ENCODE peak calls at places on chromosomes 2 and 18, in seven cellular contexts. L, D, Y, M, C, F and V are unnamed samples.

GRCh38 chr2:110732422-110733413 is at the start of gene ACOXL:
- DNase-seq in L (no peak), D (no peak), Y (peak), M (no peak), C (no peak), F (peak), V (no peak)

GRCh38 chr2:200786826-200787225 is 24.9 kb upstream of the BZW1 start:
- DNase-seq in L (no peak), D (no peak), Y (no peak), M (peak), C (no peak), F (peak), V (no peak)

GRCh38 chr2:217996345-217996744 is 6.5 kb downstream of the TNS1 start:
- DNase-seq in L (peak), D (peak), Y (peak), M (peak), C (no peak), F (no peak), V (peak)

GRCh38 chr2:168160897-168161296 is 86.5 kb downstream of the STK39 start:
- DNase-seq in L (no peak), D (no peak), Y (no peak), M (no peak), C (no peak), F (no peak), V (peak)

GRCh38 chr18:79961527-79962291 is 2.7 kb upstream of the HSBP1L1 start:
- DNase-seq in L (no peak), D (no peak), Y (no peak), M (no peak), C (no peak), F (no peak), V (peak)

GRCh38 chr2:145644820-145645302 is 1124.9 kb upstream of the ZEB2 start:
- DNase-seq in L (no peak), D (no peak), Y (no peak), M (no peak), C (no peak), F (no peak), V (peak)

GRCh38 chr2:71592181-71592711 is 138.9 kb downstream of the DYSF start:
- DNase-seq in L (no peak), D (no peak), Y (no peak), M (no peak), C (no peak), F (no peak), V (no peak)

GRCh38 chr2:38277245-38278119 is 99.6 kb downstream of the ATL2 start:
- DNase-seq in L (no peak), D (no peak), Y (no peak), M (no peak), C (no peak), F (no peak), V (no peak)

GRCh38 chr2:44578401-44579135 is 216.8 kb downstream of the CAMKMT start:
- DNase-seq in L (no peak), D (peak), Y (no peak), M (peak), C (no peak), F (no peak), V (peak)

GRCh38 chr18:79200546-79201268 is 131.5 kb downstream of the ATP9B start:
- DNase-seq in L (no peak), D (no peak), Y (peak), M (peak), C (no peak), F (peak), V (peak)

GRCh38 chr2:44551497-44551896 is 189.8 kb downstream of the CAMKMT start:
- DNase-seq in L (no peak), D (no peak), Y (no peak), M (no peak), C (no peak), F (no peak), V (no peak)

GRCh38 chr2:232372231-232373208 is 6.0 kb upstream of the ALPP start:
- DNase-seq in L (no peak), D (peak), Y (no peak), M (peak), C (no peak), F (no peak), V (peak)

GRCh38 chr2:232292395-232293154 is 86.0 kb upstream of the ALPP start:
- DNase-seq in L (no peak), D (no peak), Y (peak), M (peak), C (no peak), F (no peak), V (peak)

GRCh38 chr2:1088192-1088860 is 137.7 kb downstream of the SNTG2 start:
- DNase-seq in L (no peak), D (no peak), Y (no peak), M (peak), C (no peak), F (no peak), V (no peak)

GRCh38 chr2:191043438-191043837 is 29.5 kb upstream of the STAT1 start:
- DNase-seq in L (no peak), D (peak), Y (no peak), M (no peak), C (no peak), F (no peak), V (no peak)

GRCh38 chr2:234251326-234252271 is 201.1 kb downstream of the SPP2 start:
- DNase-seq in L (no peak), D (peak), Y (peak), M (peak), C (no peak), F (peak), V (no peak)

GRCh38 chr2:181978351-181979150 is 7.1 kb upstream of the PPP1R1C start:
- DNase-seq in L (no peak), D (no peak), Y (no peak), M (no peak), C (no peak), F (no peak), V (no peak)

GRCh38 chr2:208872591-208872990 is 466.0 kb downstream of the PTH2R start:
- DNase-seq in L (no peak), D (no peak), Y (no peak), M (no peak), C (no peak), F (no peak), V (no peak)

GRCh38 chr18:30562231-30562630 is 480.3 kb downstream of the DSC3 start:
- DNase-seq in L (no peak), D (no peak), Y (no peak), M (no peak), C (no peak), F (no peak), V (no peak)

GRCh38 chr2:43605079-43605655 is 9.3 kb upstream of the THADA start:
- DNase-seq in L (no peak), D (peak), Y (peak), M (peak), C (no peak), F (no peak), V (peak)

GRCh38 chr2:171590116-171590515 is 67.8 kb downstream of the CYBRD1 start:
- DNase-seq in L (no peak), D (no peak), Y (no peak), M (no peak), C (no peak), F (no peak), V (no peak)

GRCh38 chr18:77203071-77203470 is 46.6 kb upstream of the GALR1 start:
- DNase-seq in L (no peak), D (no peak), Y (no peak), M (no peak), C (no peak), F (no peak), V (no peak)

GRCh38 chr18:34909637-34910364 is 131.4 kb upstream of the MAPRE2 start:
- DNase-seq in L (no peak), D (peak), Y (no peak), M (peak), C (no peak), F (no peak), V (no peak)

GRCh38 chr18:34918856-34919255 is 122.4 kb upstream of the MAPRE2 start:
- DNase-seq in L (no peak), D (no peak), Y (no peak), M (no peak), C (no peak), F (no peak), V (no peak)

GRCh38 chr18:34911081-34911480 is 130.1 kb upstream of the MAPRE2 start:
- DNase-seq in L (no peak), D (no peak), Y (no peak), M (no peak), C (no peak), F (no peak), V (no peak)

GRCh38 chr18:34913837-34914755 is 127.1 kb upstream of the MAPRE2 start:
- DNase-seq in L (no peak), D (peak), Y (no peak), M (no peak), C (no peak), F (no peak), V (peak)

GRCh38 chr18:34915046-34915445 is 126.2 kb upstream of the MAPRE2 start:
- DNase-seq in L (no peak), D (no peak), Y (no peak), M (no peak), C (no peak), F (no peak), V (peak)
- H3K4me3 ChIP-seq in L (no peak), D (no peak), Y (no peak), M (no peak), C (no peak), F (no peak), V (no peak)

GRCh38 chr2:166351319-166351718 is 24.4 kb downstream of the SCN9A start:
- DNase-seq in L (no peak), D (no peak), Y (no peak), M (peak), C (no peak), F (no peak), V (no peak)

DNA sequence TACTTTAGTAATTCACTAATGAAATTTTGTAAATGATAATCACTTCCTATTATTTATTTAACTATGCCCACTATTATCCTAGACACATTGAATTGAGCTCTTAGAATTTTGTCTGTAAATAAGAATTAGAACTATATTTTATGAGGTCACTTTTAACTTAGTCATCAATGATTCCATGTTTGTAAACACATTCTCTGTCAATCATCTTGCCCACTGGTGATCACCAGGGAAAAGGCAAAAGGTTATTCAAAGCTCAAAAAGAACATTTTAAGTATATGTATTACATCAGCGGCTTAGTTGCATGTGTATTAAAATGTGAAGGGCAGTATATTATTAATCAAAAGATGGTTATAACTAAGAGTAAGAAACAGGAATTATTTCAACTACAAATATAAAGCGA is 25.2 kb downstream of the SCN9A start:
- DNase-seq in L (no peak), D (no peak), Y (no peak), M (no peak), C (no peak), F (no peak), V (no peak)
- H3K4me3 ChIP-seq in L (no peak), D (no peak), Y (no peak), M (no peak), C (no peak), F (no peak), V (no peak)

GRCh38 chr2:121596221-121597080 is 52.8 kb downstream of the CLASP1 start:
- DNase-seq in L (no peak), D (no peak), Y (peak), M (peak), C (no peak), F (peak), V (peak)
- H3K4me3 ChIP-seq in L (no peak), D (peak), Y (no peak), M (peak), C (no peak), F (no peak), V (peak)

GRCh38 chr2:96508521-96509113 is 3.5 kb upstream of the NEURL3 start:
- DNase-seq in L (no peak), D (no peak), Y (no peak), M (no peak), C (no peak), F (no peak), V (no peak)
- H3K4me3 ChIP-seq in L (no peak), D (no peak), Y (no peak), M (no peak), C (peak), F (no peak), V (no peak)

GRCh38 chr2:104873689-104874054 is 19.8 kb downstream of the POU3F3 start:
- DNase-seq in L (no peak), D (no peak), Y (no peak), M (no peak), C (no peak), F (no peak), V (no peak)
- H3K4me3 ChIP-seq in L (no peak), D (peak), Y (no peak), M (peak), C (no peak), F (no peak), V (no peak)

GRCh38 chr2:174870787-174871186 is 106.5 kb upstream of the CHRNA1 start:
- DNase-seq in L (no peak), D (no peak), Y (no peak), M (no peak), C (no peak), F (no peak), V (no peak)

GRCh38 chr2:174874081-174874480 is 109.8 kb upstream of the CHRNA1 start:
- DNase-seq in L (no peak), D (no peak), Y (no peak), M (peak), C (no peak), F (no peak), V (no peak)

GRCh38 chr2:174866421-174866820 is 102.1 kb upstream of the CHRNA1 start:
- DNase-seq in L (no peak), D (no peak), Y (no peak), M (no peak), C (no peak), F (no peak), V (no peak)

GRCh38 chr2:174873457-174873856 is 109.2 kb upstream of the CHRNA1 start:
- DNase-seq in L (no peak), D (no peak), Y (no peak), M (peak), C (no peak), F (no peak), V (no peak)

DNA sequence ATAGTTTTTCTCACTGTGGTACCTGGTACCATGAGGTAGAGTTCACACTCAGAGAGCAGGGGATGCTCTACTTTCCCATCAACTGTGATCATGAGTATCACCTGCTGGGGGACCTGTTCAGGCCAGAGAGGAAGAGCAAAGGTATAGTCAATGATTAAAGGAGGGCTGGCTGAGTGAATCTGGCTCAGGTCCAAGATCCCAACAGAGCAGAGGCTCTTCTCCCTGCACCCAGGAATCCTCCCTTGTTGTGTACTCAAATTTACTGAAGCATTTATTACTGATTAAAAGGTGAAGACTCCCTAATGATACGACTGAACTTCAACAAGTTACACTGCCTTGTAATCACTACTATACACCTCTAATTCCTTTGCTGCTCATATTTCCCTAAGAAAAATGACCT is 104.6 kb upstream of the CHRNA1 start:
- DNase-seq in L (no peak), D (no peak), Y (no peak), M (no peak), C (no peak), F (no peak), V (no peak)
- H3K4me3 ChIP-seq in L (no peak), D (no peak), Y (no peak), M (no peak), C (no peak), F (no peak), V (no peak)

DNA sequence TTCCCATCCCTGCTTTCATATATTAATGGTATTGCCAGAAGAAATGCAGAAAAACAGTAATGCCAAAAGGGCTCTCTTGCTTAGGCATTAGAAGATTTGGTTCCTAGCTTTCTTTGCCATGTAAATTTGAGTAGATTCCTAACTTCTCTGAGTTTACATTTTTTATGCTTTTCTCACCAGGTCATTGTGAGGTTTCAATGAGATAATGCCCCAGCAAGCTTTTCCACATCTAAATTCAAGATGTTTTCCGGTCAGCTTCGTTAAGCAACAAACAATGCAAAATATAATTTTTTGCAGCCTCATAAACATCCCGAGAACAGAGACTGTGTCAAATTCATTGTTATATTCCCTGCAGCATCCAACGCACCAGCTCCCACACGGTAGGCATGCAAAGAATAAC is 44.9 kb downstream of the NCKAP5 start:
- DNase-seq in L (no peak), D (no peak), Y (no peak), M (peak), C (no peak), F (no peak), V (no peak)
- H3K4me3 ChIP-seq in L (no peak), D (no peak), Y (no peak), M (no peak), C (no peak), F (no peak), V (no peak)

GRCh38 chr2:12500899-12501298 is 215.8 kb upstream of the TRIB2 start:
- DNase-seq in L (no peak), D (no peak), Y (no peak), M (no peak), C (no peak), F (no peak), V (no peak)

GRCh38 chr2:12504443-12504842 is 212.3 kb upstream of the TRIB2 start:
- DNase-seq in L (no peak), D (no peak), Y (no peak), M (peak), C (no peak), F (no peak), V (peak)

GRCh38 chr2:12501469-12502147 is 215.1 kb upstream of the TRIB2 start:
- DNase-seq in L (no peak), D (no peak), Y (no peak), M (no peak), C (peak), F (no peak), V (peak)

GRCh38 chr2:12498703-12499102 is 218.0 kb upstream of the TRIB2 start:
- DNase-seq in L (no peak), D (peak), Y (no peak), M (peak), C (no peak), F (no peak), V (no peak)

DNA sequence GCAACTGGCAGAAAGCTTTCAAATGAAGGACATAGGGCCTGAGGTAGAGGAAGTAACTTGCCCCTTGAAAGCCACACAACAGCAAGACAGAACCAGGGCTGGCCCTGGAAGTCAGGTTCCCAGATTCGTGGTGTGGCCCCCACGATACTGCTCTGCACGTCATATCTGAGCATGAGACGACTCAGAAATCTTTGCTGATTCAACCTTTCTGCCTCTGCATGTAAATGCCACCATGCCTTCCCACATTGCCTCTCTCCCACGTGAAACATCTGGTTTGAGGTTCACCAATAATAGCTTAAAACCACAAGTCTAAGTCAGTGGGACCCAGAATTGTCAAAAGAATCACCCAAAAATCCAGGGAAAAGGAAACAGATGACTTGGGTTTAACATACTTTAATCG is 214.0 kb upstream of the TRIB2 start:
- DNase-seq in L (no peak), D (peak), Y (no peak), M (peak), C (no peak), F (no peak), V (peak)
- H3K4me3 ChIP-seq in L (no peak), D (no peak), Y (no peak), M (no peak), C (no peak), F (no peak), V (no peak)